ENCODE peak calls at places on chromosomes 11 and 22, in seven cellular contexts. B, T, K, Y, V, F and M are unnamed samples. For H3K27me3 and H3K36me3, the result is how much of the 10 kb centered on the place peaks cover.

GRCh38 chr11:82927264-82927880 is 25.8 kb downstream of the DDIAS start:
- DNase-seq in B (peak), T (peak), K (peak), Y (no peak), V (peak), F (no peak), M (no peak)

GRCh38 chr11:21446939-21447590 is 745.8 kb upstream of the ANO5 start:
- DNase-seq in B (no peak), T (no peak), K (no peak), Y (no peak), V (no peak), F (no peak), M (no peak)

GRCh38 chr22:50575426-50575941 is 2.7 kb downstream of the CPT1B start:
- DNase-seq in B (no peak), T (no peak), K (no peak), Y (no peak), V (no peak), F (no peak), M (no peak)

GRCh38 chr11:28017816-28018215 is 90.1 kb downstream of the KIF18A start:
- DNase-seq in B (peak), T (no peak), K (peak), Y (no peak), V (no peak), F (no peak), M (peak)

GRCh38 chr11:102111787-102112653 is 1.8 kb downstream of the YAP1 start:
- DNase-seq in B (peak), T (peak), K (peak), Y (peak), V (peak), F (no peak), M (peak)

GRCh38 chr22:31872209-31872608 is 72.1 kb upstream of the YWHAH start:
- DNase-seq in B (no peak), T (no peak), K (no peak), Y (no peak), V (no peak), F (no peak), M (no peak)

GRCh38 chr22:25666308-25666707 is 75.7 kb upstream of the MYO18B start:
- DNase-seq in B (no peak), T (peak), K (no peak), Y (peak), V (no peak), F (no peak), M (no peak)

GRCh38 chr11:105189586-105189985 is 50.0 kb upstream of the CARD18 start:
- DNase-seq in B (no peak), T (no peak), K (no peak), Y (no peak), V (no peak), F (no peak), M (no peak)

GRCh38 chr11:131504199-131504949 is 134.0 kb downstream of the NTM start:
- DNase-seq in B (no peak), T (no peak), K (peak), Y (no peak), V (no peak), F (no peak), M (no peak)

GRCh38 chr11:124793466-124794278 is 6.5 kb downstream of the MSANTD2 start:
- DNase-seq in B (no peak), T (no peak), K (peak), Y (peak), V (peak), F (no peak), M (no peak)

GRCh38 chr22:45957826-45958225 is 19.1 kb downstream of the WNT7B start:
- DNase-seq in B (no peak), T (no peak), K (no peak), Y (no peak), V (no peak), F (no peak), M (no peak)

GRCh38 chr11:119157088-119157487 is 8.2 kb downstream of the ABCG4 start:
- DNase-seq in B (no peak), T (no peak), K (no peak), Y (no peak), V (no peak), F (no peak), M (no peak)

GRCh38 chr11:115887727-115888126 is 383.5 kb upstream of the CADM1 start:
- DNase-seq in B (no peak), T (no peak), K (no peak), Y (no peak), V (no peak), F (no peak), M (no peak)

GRCh38 chr11:47652070-47652469 is 9.7 kb upstream of the MTCH2 start:
- DNase-seq in B (no peak), T (no peak), K (no peak), Y (no peak), V (no peak), F (no peak), M (no peak)

GRCh38 chr11:73095613-73096012 is 46.5 kb downstream of the FCHSD2 start:
- DNase-seq in B (peak), T (no peak), K (no peak), Y (no peak), V (no peak), F (no peak), M (no peak)

GRCh38 chr22:23801886-23802377 is 15.2 kb downstream of the SMARCB1 start:
- DNase-seq in B (no peak), T (no peak), K (no peak), Y (no peak), V (no peak), F (no peak), M (no peak)

GRCh38 chr11:48167380-48167779 is 49.2 kb upstream of the OR4B1 start:
- DNase-seq in B (no peak), T (no peak), K (no peak), Y (no peak), V (no peak), F (no peak), M (no peak)

GRCh38 chr11:46672381-46672839 is 28.0 kb downstream of the ARHGAP1 start:
- DNase-seq in B (no peak), T (no peak), K (no peak), Y (no peak), V (no peak), F (no peak), M (no peak)

GRCh38 chr11:103358251-103358650 is 249.0 kb downstream of the DYNC2H1 start:
- DNase-seq in B (peak), T (no peak), K (no peak), Y (no peak), V (no peak), F (no peak), M (no peak)

GRCh38 chr11:19187101-19187500 is 14.7 kb downstream of the CSRP3 start:
- DNase-seq in B (no peak), T (no peak), K (no peak), Y (no peak), V (no peak), F (no peak), M (no peak)

GRCh38 chr22:27336151-27337090 is 465.1 kb downstream of the MN1 start:
- DNase-seq in B (no peak), T (no peak), K (peak), Y (no peak), V (no peak), F (no peak), M (no peak)

DNA sequence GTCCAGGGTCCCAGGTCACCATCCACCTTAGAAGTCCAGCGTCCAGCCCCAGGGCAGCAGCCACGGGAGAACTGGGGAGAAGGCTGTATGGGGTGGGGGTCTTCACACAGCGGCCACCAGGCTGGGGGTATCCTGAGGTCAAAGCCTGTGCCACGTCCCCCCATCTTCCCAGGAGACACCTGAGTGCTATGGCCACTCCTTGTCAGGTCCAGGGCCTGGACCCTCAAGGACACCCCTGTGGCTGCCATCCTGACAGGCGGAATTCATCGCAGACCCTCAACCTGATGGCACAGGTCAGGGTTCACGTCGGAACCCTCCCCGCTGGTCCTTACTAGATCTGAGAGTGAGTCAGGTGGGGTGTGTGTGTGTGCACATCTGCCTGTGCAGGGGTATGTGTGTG is 18.6 kb downstream of the BRSK2 start:
- DNase-seq in B (no peak), T (no peak), K (no peak), Y (no peak), V (no peak), F (no peak), M (no peak)
- H3K27me3 ChIP-seq in B (under half), T (under half), K (under half), Y (under half), V (under half), F (under half), M (under half)

GRCh38 chr11:97943493-97943892 is 1077.3 kb upstream of the CNTN5 start:
- DNase-seq in B (no peak), T (no peak), K (no peak), Y (no peak), V (no peak), F (no peak), M (no peak)
- TF ChIP-seq CTCF in B (no peak), T (no peak), K (no peak), Y (no peak), V (no peak), F (no peak), M (no peak)

GRCh38 chr11:65606876-65607613 is 7.0 kb downstream of the MAP3K11 start:
- DNase-seq in B (peak), T (peak), K (no peak), Y (peak), V (peak), F (no peak), M (peak)
- H3K36me3 ChIP-seq in B (under half), T (under half), K (under half), Y (under half), V (under half), F (under half), M (under half)

GRCh38 chr11:130397780-130398179 is 30.6 kb downstream of the ADAMTS8 start:
- DNase-seq in B (no peak), T (no peak), K (no peak), Y (no peak), V (no peak), F (no peak), M (no peak)
- H3K27me3 ChIP-seq in B (under half), T (under half), K (under half), Y (under half), V (under half), F (under half), M (under half)

GRCh38 chr11:67615455-67616430 is 9.0 kb downstream of the NDUFV1 start:
- DNase-seq in B (no peak), T (peak), K (peak), Y (peak), V (peak), F (no peak), M (no peak)
- TF ChIP-seq CTCF in B (peak), T (peak), K (peak), Y (peak), V (peak), F (no peak), M (peak)

GRCh38 chr11:70409871-70410270 is 11.5 kb downstream of the CTTN start:
- DNase-seq in B (no peak), T (no peak), K (no peak), Y (no peak), V (no peak), F (no peak), M (no peak)

GRCh38 chr11:70410276-70410675 is 11.9 kb downstream of the CTTN start:
- DNase-seq in B (no peak), T (no peak), K (no peak), Y (no peak), V (no peak), F (no peak), M (no peak)

GRCh38 chr11:70407814-70408213 is 9.5 kb downstream of the CTTN start:
- DNase-seq in B (no peak), T (no peak), K (no peak), Y (no peak), V (no peak), F (no peak), M (no peak)

GRCh38 chr11:70407121-70407520 is 8.8 kb downstream of the CTTN start:
- DNase-seq in B (no peak), T (no peak), K (no peak), Y (no peak), V (no peak), F (no peak), M (no peak)

GRCh38 chr11:70409437-70409836 is 11.1 kb downstream of the CTTN start:
- DNase-seq in B (no peak), T (no peak), K (no peak), Y (no peak), V (no peak), F (no peak), M (no peak)
- H3K36me3 ChIP-seq in B (half or more), T (under half), K (half or more), Y (under half), V (half or more), F (under half), M (half or more)

DNA sequence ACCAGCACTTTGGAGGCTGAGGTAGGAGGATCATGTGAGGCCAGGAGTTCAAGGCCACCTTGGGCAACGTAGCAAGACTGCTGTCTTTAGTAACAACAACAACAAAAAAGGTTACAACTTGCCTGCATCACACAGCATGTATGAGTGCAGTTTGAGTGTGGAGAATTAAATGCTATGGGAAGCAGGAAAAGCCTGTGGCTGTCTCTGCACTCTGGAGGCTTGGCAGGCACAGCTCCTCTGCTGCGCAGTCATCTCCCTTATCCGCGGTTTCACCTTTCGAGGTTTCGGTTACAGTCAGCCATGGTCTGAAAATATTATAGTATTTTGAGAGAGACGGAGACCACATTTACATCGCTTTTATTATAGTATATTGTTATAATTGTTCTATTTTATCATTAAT is 2.9 kb downstream of the MICAL2 start:
- DNase-seq in B (no peak), T (no peak), K (no peak), Y (no peak), V (no peak), F (no peak), M (no peak)
- H3K27me3 ChIP-seq in B (under half), T (under half), K (under half), Y (under half), V (under half), F (under half), M (under half)